ENCODE peak calls at places on chromosome 13, in eight cellular contexts. One of them, this sample, is unnamed.
A peak's percentile ranks its signal among the peaks of the same experiment; 100 is the strongest.

GRCh38 chr13:42656136-42656535 is 82.2 kb downstream of the TNFSF11 start:
- DNase-seq in esophagus squamous epithelium: no peak
- DNase-seq in activated naive CD4-positive, alpha-beta T cell: no peak
- DNase-seq in right cardiac atrium: no peak
- DNase-seq in KBM-7: no peak
- DNase-seq in left lobe of liver: no peak
- DNase-seq in activated CD8-positive, alpha-beta memory T cell treated with anti-CD3 and anti-CD28 coated beads, Interleukin-2, amount 50 U/mL, for 4 hours: no peak
- DNase-seq in H7: peak; percentile 35
- DNase-seq in this sample: no peak

GRCh38 chr13:51444922-51445321 is 7.9 kb downstream of the INTS6 start:
- DNase-seq in KBM-7: peak; percentile 43
- DNase-seq in activated naive CD4-positive, alpha-beta T cell: no peak
- DNase-seq in right cardiac atrium: no peak
- DNase-seq in left lobe of liver: no peak
- DNase-seq in activated CD8-positive, alpha-beta memory T cell treated with anti-CD3 and anti-CD28 coated beads, Interleukin-2, amount 50 U/mL, for 4 hours: no peak
- DNase-seq in esophagus squamous epithelium: no peak
- DNase-seq in H7: no peak
- DNase-seq in this sample: peak; percentile 67

GRCh38 chr13:110553417-110553816 is 8.1 kb downstream of the RAB20 start:
- DNase-seq in left lobe of liver: no peak
- DNase-seq in KBM-7: no peak
- DNase-seq in activated naive CD4-positive, alpha-beta T cell: no peak
- DNase-seq in esophagus squamous epithelium: no peak
- DNase-seq in activated CD8-positive, alpha-beta memory T cell treated with anti-CD3 and anti-CD28 coated beads, Interleukin-2, amount 50 U/mL, for 4 hours: no peak
- DNase-seq in H7: no peak
- DNase-seq in right cardiac atrium: no peak
- DNase-seq in this sample: no peak

GRCh38 chr13:112670864-112671263 is 19.0 kb upstream of the ATP11A start:
- DNase-seq in KBM-7: no peak
- DNase-seq in activated naive CD4-positive, alpha-beta T cell: no peak
- DNase-seq in esophagus squamous epithelium: no peak
- DNase-seq in left lobe of liver: peak; percentile 43
- DNase-seq in H7: no peak
- DNase-seq in activated CD8-positive, alpha-beta memory T cell treated with anti-CD3 and anti-CD28 coated beads, Interleukin-2, amount 50 U/mL, for 4 hours: no peak
- DNase-seq in right cardiac atrium: no peak
- DNase-seq in this sample: no peak

GRCh38 chr13:38685974-38686571 is 804 bp upstream of the FREM2 start:
- DNase-seq in right cardiac atrium: no peak
- DNase-seq in esophagus squamous epithelium: no peak
- DNase-seq in KBM-7: peak; percentile 2
- DNase-seq in H7: peak; percentile 40
- DNase-seq in activated CD8-positive, alpha-beta memory T cell treated with anti-CD3 and anti-CD28 coated beads, Interleukin-2, amount 50 U/mL, for 4 hours: no peak
- DNase-seq in left lobe of liver: no peak
- DNase-seq in activated naive CD4-positive, alpha-beta T cell: no peak
- DNase-seq in this sample: peak; percentile 91

GRCh38 chr13:60448907-60449510 is 52.0 kb downstream of the TDRD3 start:
- DNase-seq in left lobe of liver: no peak
- DNase-seq in KBM-7: peak; percentile 38
- DNase-seq in activated CD8-positive, alpha-beta memory T cell treated with anti-CD3 and anti-CD28 coated beads, Interleukin-2, amount 50 U/mL, for 4 hours: no peak
- DNase-seq in esophagus squamous epithelium: no peak
- DNase-seq in right cardiac atrium: no peak
- DNase-seq in H7: peak; percentile 13
- DNase-seq in activated naive CD4-positive, alpha-beta T cell: no peak
- DNase-seq in this sample: peak; percentile 64

GRCh38 chr13:48818495-48818961 is 157.2 kb upstream of the FNDC3A start:
- DNase-seq in esophagus squamous epithelium: no peak
- DNase-seq in right cardiac atrium: no peak
- DNase-seq in activated CD8-positive, alpha-beta memory T cell treated with anti-CD3 and anti-CD28 coated beads, Interleukin-2, amount 50 U/mL, for 4 hours: no peak
- DNase-seq in KBM-7: no peak
- DNase-seq in activated naive CD4-positive, alpha-beta T cell: no peak
- DNase-seq in H7: no peak
- DNase-seq in left lobe of liver: no peak
- DNase-seq in this sample: peak; percentile 4

GRCh38 chr13:48873598-48873997 is 102.1 kb upstream of the FNDC3A start:
- DNase-seq in activated CD8-positive, alpha-beta memory T cell treated with anti-CD3 and anti-CD28 coated beads, Interleukin-2, amount 50 U/mL, for 4 hours: no peak
- DNase-seq in KBM-7: no peak
- DNase-seq in left lobe of liver: no peak
- DNase-seq in H7: peak; percentile 17
- DNase-seq in activated naive CD4-positive, alpha-beta T cell: no peak
- DNase-seq in right cardiac atrium: no peak
- DNase-seq in esophagus squamous epithelium: no peak
- DNase-seq in this sample: peak; percentile 17

GRCh38 chr13:113485545-113485944 is 5.0 kb downstream of the DCUN1D2 start:
- DNase-seq in activated CD8-positive, alpha-beta memory T cell treated with anti-CD3 and anti-CD28 coated beads, Interleukin-2, amount 50 U/mL, for 4 hours: no peak
- DNase-seq in H7: no peak
- DNase-seq in left lobe of liver: no peak
- DNase-seq in esophagus squamous epithelium: no peak
- DNase-seq in right cardiac atrium: no peak
- DNase-seq in activated naive CD4-positive, alpha-beta T cell: no peak
- DNase-seq in KBM-7: no peak
- DNase-seq in this sample: no peak

GRCh38 chr13:78045916-78046315 is 127.3 kb upstream of the EDNRB start:
- DNase-seq in activated CD8-positive, alpha-beta memory T cell treated with anti-CD3 and anti-CD28 coated beads, Interleukin-2, amount 50 U/mL, for 4 hours: no peak
- DNase-seq in KBM-7: no peak
- DNase-seq in activated naive CD4-positive, alpha-beta T cell: no peak
- DNase-seq in H7: no peak
- DNase-seq in right cardiac atrium: no peak
- DNase-seq in left lobe of liver: no peak
- DNase-seq in esophagus squamous epithelium: no peak
- DNase-seq in this sample: peak; percentile 69

GRCh38 chr13:67221630-67222226 is 8.4 kb downstream of the PCDH9 start:
- DNase-seq in activated naive CD4-positive, alpha-beta T cell: no peak
- DNase-seq in activated CD8-positive, alpha-beta memory T cell treated with anti-CD3 and anti-CD28 coated beads, Interleukin-2, amount 50 U/mL, for 4 hours: no peak
- DNase-seq in right cardiac atrium: no peak
- DNase-seq in KBM-7: no peak
- DNase-seq in H7: no peak
- DNase-seq in esophagus squamous epithelium: no peak
- DNase-seq in left lobe of liver: no peak
- DNase-seq in this sample: no peak

GRCh38 chr13:111547726-111548273 is 227.4 kb downstream of the TEX29 start:
- DNase-seq in activated CD8-positive, alpha-beta memory T cell treated with anti-CD3 and anti-CD28 coated beads, Interleukin-2, amount 50 U/mL, for 4 hours: no peak
- DNase-seq in left lobe of liver: no peak
- DNase-seq in H7: no peak
- DNase-seq in activated naive CD4-positive, alpha-beta T cell: no peak
- DNase-seq in KBM-7: no peak
- DNase-seq in right cardiac atrium: no peak
- DNase-seq in esophagus squamous epithelium: no peak
- DNase-seq in this sample: no peak

GRCh38 chr13:20219585-20219984 is 12.5 kb downstream of the GJB6 start:
- DNase-seq in KBM-7: peak; percentile 47
- DNase-seq in right cardiac atrium: no peak
- DNase-seq in activated CD8-positive, alpha-beta memory T cell treated with anti-CD3 and anti-CD28 coated beads, Interleukin-2, amount 50 U/mL, for 4 hours: no peak
- DNase-seq in left lobe of liver: no peak
- DNase-seq in esophagus squamous epithelium: no peak
- DNase-seq in activated naive CD4-positive, alpha-beta T cell: no peak
- DNase-seq in H7: no peak
- DNase-seq in this sample: no peak

GRCh38 chr13:110650436-110650835 is 35.1 kb downstream of the NAXD start:
- DNase-seq in H7: no peak
- DNase-seq in KBM-7: no peak
- DNase-seq in activated CD8-positive, alpha-beta memory T cell treated with anti-CD3 and anti-CD28 coated beads, Interleukin-2, amount 50 U/mL, for 4 hours: no peak
- DNase-seq in activated naive CD4-positive, alpha-beta T cell: no peak
- DNase-seq in right cardiac atrium: no peak
- DNase-seq in esophagus squamous epithelium: no peak
- DNase-seq in left lobe of liver: no peak
- DNase-seq in this sample: no peak

GRCh38 chr13:108086678-108087077 is 128.7 kb downstream of the LIG4 start:
- DNase-seq in activated CD8-positive, alpha-beta memory T cell treated with anti-CD3 and anti-CD28 coated beads, Interleukin-2, amount 50 U/mL, for 4 hours: no peak
- DNase-seq in left lobe of liver: no peak
- DNase-seq in KBM-7: peak; percentile 8
- DNase-seq in right cardiac atrium: no peak
- DNase-seq in H7: no peak
- DNase-seq in activated naive CD4-positive, alpha-beta T cell: no peak
- DNase-seq in esophagus squamous epithelium: no peak
- DNase-seq in this sample: peak; percentile 64

GRCh38 chr13:113545455-113545930 is 39.1 kb upstream of the TFDP1 start:
- DNase-seq in H7: peak; percentile 51
- DNase-seq in left lobe of liver: peak; percentile 28
- DNase-seq in right cardiac atrium: no peak
- DNase-seq in activated CD8-positive, alpha-beta memory T cell treated with anti-CD3 and anti-CD28 coated beads, Interleukin-2, amount 50 U/mL, for 4 hours: no peak
- DNase-seq in KBM-7: no peak
- DNase-seq in esophagus squamous epithelium: no peak
- DNase-seq in activated naive CD4-positive, alpha-beta T cell: no peak
- DNase-seq in this sample: peak; percentile 75

GRCh38 chr13:76848596-76848995 is 37.6 kb downstream of the KCTD12 start:
- DNase-seq in esophagus squamous epithelium: no peak
- DNase-seq in activated CD8-positive, alpha-beta memory T cell treated with anti-CD3 and anti-CD28 coated beads, Interleukin-2, amount 50 U/mL, for 4 hours: no peak
- DNase-seq in right cardiac atrium: peak; percentile 66
- DNase-seq in left lobe of liver: no peak
- DNase-seq in H7: no peak
- DNase-seq in KBM-7: no peak
- DNase-seq in activated naive CD4-positive, alpha-beta T cell: no peak
- DNase-seq in this sample: peak; percentile 24

GRCh38 chr13:95713651-95714050 is 36.7 kb downstream of the DNAJC3 start:
- DNase-seq in H7: no peak
- DNase-seq in activated CD8-positive, alpha-beta memory T cell treated with anti-CD3 and anti-CD28 coated beads, Interleukin-2, amount 50 U/mL, for 4 hours: no peak
- DNase-seq in activated naive CD4-positive, alpha-beta T cell: no peak
- DNase-seq in right cardiac atrium: no peak
- DNase-seq in esophagus squamous epithelium: no peak
- DNase-seq in KBM-7: no peak
- DNase-seq in left lobe of liver: no peak
- DNase-seq in this sample: no peak

GRCh38 chr13:45781553-45782326 is 69.8 kb downstream of the SIAH3 start:
- DNase-seq in left lobe of liver: peak; percentile 47
- DNase-seq in esophagus squamous epithelium: no peak
- DNase-seq in right cardiac atrium: peak; percentile 83
- DNase-seq in activated CD8-positive, alpha-beta memory T cell treated with anti-CD3 and anti-CD28 coated beads, Interleukin-2, amount 50 U/mL, for 4 hours: no peak
- DNase-seq in H7: no peak
- DNase-seq in activated naive CD4-positive, alpha-beta T cell: no peak
- DNase-seq in KBM-7: peak; percentile 32
- DNase-seq in this sample: peak; percentile 89

GRCh38 chr13:29270536-29271045 is 324.9 kb downstream of the SLC7A1 start:
- DNase-seq in esophagus squamous epithelium: no peak
- DNase-seq in activated naive CD4-positive, alpha-beta T cell: no peak
- DNase-seq in right cardiac atrium: peak; percentile 11
- DNase-seq in left lobe of liver: no peak
- DNase-seq in KBM-7: no peak
- DNase-seq in H7: no peak
- DNase-seq in activated CD8-positive, alpha-beta memory T cell treated with anti-CD3 and anti-CD28 coated beads, Interleukin-2, amount 50 U/mL, for 4 hours: no peak
- DNase-seq in this sample: no peak

GRCh38 chr13:32056316-32056715 is 24.7 kb downstream of the FRY start:
- DNase-seq in activated CD8-positive, alpha-beta memory T cell treated with anti-CD3 and anti-CD28 coated beads, Interleukin-2, amount 50 U/mL, for 4 hours: no peak
- DNase-seq in esophagus squamous epithelium: no peak
- DNase-seq in activated naive CD4-positive, alpha-beta T cell: no peak
- DNase-seq in left lobe of liver: no peak
- DNase-seq in H7: no peak
- DNase-seq in right cardiac atrium: no peak
- DNase-seq in KBM-7: no peak
- DNase-seq in this sample: no peak